ENCODE peak calls at places on chromosomes 16 and 17, in eight cellular contexts. O is hypothalamus; N is ovary; P is BE2C; V is PC-3; G is posterior cingulate gyrus; M is stimulated activated CD8-positive, alpha-beta memory T cell treated with anti-CD3 and anti-CD28 coated beads, Interleukin-4, amount 100 ng/mL, for 4 hours; S is tibial artery. U is an unnamed sample.

GRCh38 chr17:40191237-40192208 is 14.3 kb downstream of the RAPGEFL1 start:
- DNase-seq in O (peak), N (peak), P (peak), V (peak), G (peak), M (peak), S (peak), U (peak)

GRCh38 chr16:69926241-69926640 is 24.9 kb upstream of the CLEC18A start:
- DNase-seq in O (no peak), N (no peak), P (no peak), V (no peak), G (no peak), M (no peak), S (no peak), U (no peak)

GRCh38 chr16:67884684-67885083 is at the start of gene NRN1L:
- DNase-seq in O (peak), N (peak), P (peak), V (peak), G (peak), M (no peak), S (peak), U (peak)

GRCh38 chr17:28745052-28745776 is 1.4 kb downstream of the TRAF4 start:
- DNase-seq in O (peak), N (peak), P (peak), V (peak), G (peak), M (no peak), S (peak), U (no peak)

GRCh38 chr17:63138713-63139112 is 172.7 kb downstream of the TANC2 start:
- DNase-seq in O (no peak), N (no peak), P (no peak), V (no peak), G (no peak), M (no peak), S (no peak), U (no peak)

GRCh38 chr17:81609541-81610353 is 27.2 kb downstream of the NPLOC4 start:
- DNase-seq in O (no peak), N (no peak), P (no peak), V (no peak), G (no peak), M (no peak), S (no peak), U (no peak)

GRCh38 chr17:41672153-41672552 is 16.5 kb upstream of the EIF1 start:
- DNase-seq in O (no peak), N (no peak), P (no peak), V (no peak), G (no peak), M (no peak), S (no peak), U (no peak)

GRCh38 chr16:81261049-81261648 is 22.7 kb downstream of the BCO1 start:
- DNase-seq in O (no peak), N (no peak), P (peak), V (peak), G (no peak), M (no peak), S (no peak), U (no peak)

GRCh38 chr16:81238296-81239011 is at the start of gene BCO1:
- DNase-seq in O (no peak), N (peak), P (no peak), V (peak), G (no peak), M (no peak), S (no peak), U (no peak)

GRCh38 chr17:66076546-66077190 is 115.3 kb downstream of the CEP112 start:
- DNase-seq in O (no peak), N (no peak), P (no peak), V (no peak), G (no peak), M (no peak), S (no peak), U (no peak)

GRCh38 chr17:1153795-1154546 is 25.8 kb downstream of the ABR start:
- DNase-seq in O (peak), N (peak), P (peak), V (peak), G (peak), M (no peak), S (peak), U (peak)

GRCh38 chr16:69319381-69319780 is 8.2 kb downstream of the VPS4A start:
- DNase-seq in O (no peak), N (no peak), P (no peak), V (no peak), G (no peak), M (no peak), S (no peak), U (no peak)

GRCh38 chr17:4500188-4500565 is 1.5 kb downstream of the SPNS2 start:
- DNase-seq in O (no peak), N (no peak), P (no peak), V (no peak), G (no peak), M (no peak), S (no peak), U (no peak)

GRCh38 chr17:34758316-34758715 is 178.9 kb downstream of the TMEM132E start:
- DNase-seq in O (no peak), N (no peak), P (no peak), V (no peak), G (no peak), M (no peak), S (no peak), U (no peak)

GRCh38 chr16:3054965-3055733 is 8.8 kb downstream of the MMP25 start:
- DNase-seq in O (no peak), N (no peak), P (no peak), V (no peak), G (no peak), M (no peak), S (no peak), U (no peak)

GRCh38 chr17:80101946-80102706 is 745 bp downstream of the GAA start:
- DNase-seq in O (peak), N (no peak), P (no peak), V (peak), G (no peak), M (no peak), S (no peak), U (no peak)

GRCh38 chr17:47742319-47743181 is 9.5 kb downstream of the TBX21 start:
- DNase-seq in O (peak), N (no peak), P (peak), V (peak), G (peak), M (no peak), S (no peak), U (no peak)

GRCh38 chr16:68005786-68006286 is 6.6 kb upstream of the DPEP2 start:
- DNase-seq in O (no peak), N (no peak), P (no peak), V (no peak), G (no peak), M (no peak), S (no peak), U (no peak)

GRCh38 chr17:44599298-44600175 is 42.3 kb downstream of the FZD2 start:
- DNase-seq in O (no peak), N (peak), P (no peak), V (peak), G (peak), M (no peak), S (peak), U (no peak)

GRCh38 chr17:75645501-75645888 is 12.3 kb downstream of the SMIM5 start:
- DNase-seq in O (no peak), N (no peak), P (no peak), V (peak), G (no peak), M (no peak), S (no peak), U (no peak)

GRCh38 chr16:23704772-23705516 is 8.1 kb downstream of the ERN2 start:
- DNase-seq in O (no peak), N (no peak), P (no peak), V (no peak), G (no peak), M (no peak), S (no peak), U (no peak)

GRCh38 chr16:4021070-4021779 is 95.0 kb downstream of the ADCY9 start:
- DNase-seq in O (no peak), N (no peak), P (no peak), V (peak), G (no peak), M (no peak), S (no peak), U (no peak)

GRCh38 chr17:79047923-79048825 is 24.2 kb downstream of the C1QTNF1 start:
- DNase-seq in O (no peak), N (no peak), P (no peak), V (peak), G (no peak), M (no peak), S (no peak), U (peak)

GRCh38 chr17:51948128-51948527 is 210.4 kb downstream of the CA10 start:
- DNase-seq in O (no peak), N (no peak), P (no peak), V (peak), G (no peak), M (no peak), S (no peak), U (no peak)

GRCh38 chr17:76196675-76197074 is 43.6 kb downstream of the RNF157 start:
- DNase-seq in O (no peak), N (peak), P (no peak), V (no peak), G (no peak), M (no peak), S (peak), U (peak)

GRCh38 chr16:89697616-89698331 is 3.7 kb downstream of the SPATA2L start:
- DNase-seq in O (no peak), N (peak), P (peak), V (no peak), G (no peak), M (no peak), S (no peak), U (no peak)

GRCh38 chr16:10256855-10257641 is 74.8 kb upstream of the GRIN2A start:
- DNase-seq in O (peak), N (peak), P (peak), V (peak), G (peak), M (peak), S (no peak), U (no peak)

GRCh38 chr17:38914741-38915638 is 10.4 kb upstream of the LASP1NB start:
- DNase-seq in O (no peak), N (peak), P (peak), V (no peak), G (no peak), M (no peak), S (peak), U (no peak)

GRCh38 chr17:57619061-57619937 is 125.8 kb downstream of the CCDC182 start:
- DNase-seq in O (no peak), N (no peak), P (peak), V (peak), G (no peak), M (no peak), S (peak), U (no peak)

GRCh38 chr17:65892912-65893377 is 299.0 kb downstream of the CEP112 start:
- DNase-seq in O (no peak), N (no peak), P (no peak), V (no peak), G (no peak), M (no peak), S (no peak), U (no peak)

GRCh38 chr16:88442811-88443576 is 10.1 kb upstream of the ZFPM1 start:
- DNase-seq in O (peak), N (peak), P (peak), V (peak), G (peak), M (peak), S (peak), U (peak)

GRCh38 chr17:68602267-68602644 is 1.1 kb upstream of the FAM20A start:
- DNase-seq in O (no peak), N (no peak), P (no peak), V (no peak), G (no peak), M (no peak), S (no peak), U (no peak)

GRCh38 chr17:59440757-59441458 is 109.5 kb downstream of the YPEL2 start:
- DNase-seq in O (peak), N (peak), P (peak), V (peak), G (peak), M (peak), S (peak), U (peak)

GRCh38 chr16:74623214-74623842 is 16.4 kb upstream of the GLG1 start:
- DNase-seq in O (no peak), N (no peak), P (no peak), V (peak), G (no peak), M (no peak), S (peak), U (no peak)

U was measured in left ventricle myocardium inferior.